ENCODE peak calls at places on chromosomes 4 and X, in nine cellular contexts. One of them, this sample, is unnamed.

GRCh38 chr4:87979810-87980209 is 4.3 kb downstream of the SPP1 start:
- DNase-seq in GM23338: no peak
- DNase-seq in posterior vena cava: no peak
- DNase-seq in substantia nigra: no peak
- DNase-seq in glutamatergic neuron: no peak
- DNase-seq in CD4-positive, alpha-beta T cell: no peak
- DNase-seq in NCI-H1694: no peak
- DNase-seq in iris pigment epithelial cell: no peak
- DNase-seq in C1 segment of cervical spinal cord: no peak
- DNase-seq in this sample: no peak

GRCh38 chrX:65203545-65203944 is 227.3 kb upstream of the ZC4H2 start:
- DNase-seq in GM23338: no peak
- DNase-seq in posterior vena cava: no peak
- DNase-seq in substantia nigra: no peak
- DNase-seq in glutamatergic neuron: no peak
- DNase-seq in CD4-positive, alpha-beta T cell: no peak
- DNase-seq in NCI-H1694: no peak
- DNase-seq in iris pigment epithelial cell: no peak
- DNase-seq in C1 segment of cervical spinal cord: no peak
- DNase-seq in this sample: no peak

GRCh38 chrX:81174286-81174685 is 27.4 kb downstream of the HMGN5 start:
- DNase-seq in GM23338: peak; percentile 24
- DNase-seq in posterior vena cava: no peak
- DNase-seq in substantia nigra: no peak
- DNase-seq in glutamatergic neuron: no peak
- DNase-seq in CD4-positive, alpha-beta T cell: no peak
- DNase-seq in NCI-H1694: peak; percentile 0
- DNase-seq in iris pigment epithelial cell: peak; percentile 24
- DNase-seq in C1 segment of cervical spinal cord: no peak
- DNase-seq in this sample: no peak

GRCh38 chr4:151117371-151117962 is 18.0 kb downstream of the RPS3A start:
- DNase-seq in GM23338: peak; percentile 88
- DNase-seq in posterior vena cava: no peak
- DNase-seq in substantia nigra: no peak
- DNase-seq in glutamatergic neuron: peak; percentile 66
- DNase-seq in CD4-positive, alpha-beta T cell: peak; percentile 45
- DNase-seq in NCI-H1694: peak; percentile 69
- DNase-seq in iris pigment epithelial cell: peak; percentile 72
- DNase-seq in C1 segment of cervical spinal cord: peak; percentile 2
- DNase-seq in this sample: no peak

GRCh38 chr4:8938623-8939022 is 67.0 kb upstream of the HMX1 start:
- DNase-seq in GM23338: no peak
- DNase-seq in posterior vena cava: no peak
- DNase-seq in substantia nigra: no peak
- DNase-seq in glutamatergic neuron: no peak
- DNase-seq in CD4-positive, alpha-beta T cell: no peak
- DNase-seq in NCI-H1694: no peak
- DNase-seq in iris pigment epithelial cell: no peak
- DNase-seq in C1 segment of cervical spinal cord: no peak
- DNase-seq in this sample: no peak

GRCh38 chr4:19301527-19301926 is 950.2 kb upstream of the SLIT2 start:
- DNase-seq in GM23338: peak; percentile 23
- DNase-seq in posterior vena cava: no peak
- DNase-seq in substantia nigra: no peak
- DNase-seq in glutamatergic neuron: no peak
- DNase-seq in CD4-positive, alpha-beta T cell: no peak
- DNase-seq in NCI-H1694: no peak
- DNase-seq in iris pigment epithelial cell: peak; percentile 28
- DNase-seq in C1 segment of cervical spinal cord: no peak
- DNase-seq in this sample: no peak

GRCh38 chrX:11386001-11386523 is 92.8 kb downstream of the AMELX start:
- DNase-seq in GM23338: no peak
- DNase-seq in posterior vena cava: no peak
- DNase-seq in substantia nigra: no peak
- DNase-seq in glutamatergic neuron: no peak
- DNase-seq in CD4-positive, alpha-beta T cell: no peak
- DNase-seq in NCI-H1694: no peak
- DNase-seq in iris pigment epithelial cell: peak; percentile 76
- DNase-seq in C1 segment of cervical spinal cord: no peak
- DNase-seq in this sample: no peak

GRCh38 chrX:12080265-12080664 is 58.0 kb upstream of the FRMPD4 start:
- DNase-seq in GM23338: peak; percentile 72
- DNase-seq in posterior vena cava: no peak
- DNase-seq in substantia nigra: no peak
- DNase-seq in glutamatergic neuron: no peak
- DNase-seq in CD4-positive, alpha-beta T cell: no peak
- DNase-seq in NCI-H1694: peak; percentile 0
- DNase-seq in iris pigment epithelial cell: peak; percentile 40
- DNase-seq in C1 segment of cervical spinal cord: no peak
- DNase-seq in this sample: no peak

GRCh38 chr4:155772459-155773195 is 13.8 kb downstream of the GUCY1B1 start:
- DNase-seq in GM23338: peak; percentile 71
- DNase-seq in posterior vena cava: no peak
- DNase-seq in substantia nigra: no peak
- DNase-seq in glutamatergic neuron: no peak
- DNase-seq in CD4-positive, alpha-beta T cell: no peak
- DNase-seq in NCI-H1694: no peak
- DNase-seq in iris pigment epithelial cell: no peak
- DNase-seq in C1 segment of cervical spinal cord: no peak
- DNase-seq in this sample: no peak

GRCh38 chrX:77622672-77623071 is 163.3 kb downstream of the ATRX start:
- DNase-seq in GM23338: no peak
- DNase-seq in posterior vena cava: no peak
- DNase-seq in substantia nigra: no peak
- DNase-seq in glutamatergic neuron: no peak
- DNase-seq in CD4-positive, alpha-beta T cell: no peak
- DNase-seq in NCI-H1694: no peak
- DNase-seq in iris pigment epithelial cell: no peak
- DNase-seq in C1 segment of cervical spinal cord: no peak
- DNase-seq in this sample: no peak

GRCh38 chr4:152572417-152573086 is 36.7 kb upstream of the FBXW7 start:
- DNase-seq in GM23338: no peak
- DNase-seq in posterior vena cava: no peak
- DNase-seq in substantia nigra: no peak
- DNase-seq in glutamatergic neuron: no peak
- DNase-seq in CD4-positive, alpha-beta T cell: no peak
- DNase-seq in NCI-H1694: no peak
- DNase-seq in iris pigment epithelial cell: peak; percentile 86
- DNase-seq in C1 segment of cervical spinal cord: no peak
- DNase-seq in this sample: no peak

GRCh38 chrX:74179071-74179470 is 124.9 kb upstream of the ZCCHC13 start:
- DNase-seq in GM23338: no peak
- DNase-seq in posterior vena cava: no peak
- DNase-seq in substantia nigra: no peak
- DNase-seq in glutamatergic neuron: no peak
- DNase-seq in CD4-positive, alpha-beta T cell: no peak
- DNase-seq in NCI-H1694: no peak
- DNase-seq in iris pigment epithelial cell: peak; percentile 63
- DNase-seq in C1 segment of cervical spinal cord: no peak
- DNase-seq in this sample: no peak

GRCh38 chr4:76709454-76709853 is 188.5 kb downstream of the SOWAHB start:
- DNase-seq in GM23338: no peak
- DNase-seq in posterior vena cava: no peak
- DNase-seq in substantia nigra: no peak
- DNase-seq in glutamatergic neuron: no peak
- DNase-seq in CD4-positive, alpha-beta T cell: no peak
- DNase-seq in NCI-H1694: no peak
- DNase-seq in iris pigment epithelial cell: peak; percentile 44
- DNase-seq in C1 segment of cervical spinal cord: no peak
- DNase-seq in this sample: no peak

GRCh38 chrX:29359276-29359675 is 772.0 kb downstream of the IL1RAPL1 start:
- DNase-seq in GM23338: no peak
- DNase-seq in posterior vena cava: no peak
- DNase-seq in substantia nigra: no peak
- DNase-seq in glutamatergic neuron: no peak
- DNase-seq in CD4-positive, alpha-beta T cell: no peak
- DNase-seq in NCI-H1694: no peak
- DNase-seq in iris pigment epithelial cell: no peak
- DNase-seq in C1 segment of cervical spinal cord: no peak
- DNase-seq in this sample: no peak

GRCh38 chr4:169115897-169116254 is 105.8 kb upstream of the CBR4 start:
- DNase-seq in GM23338: peak; percentile 27
- DNase-seq in posterior vena cava: no peak
- DNase-seq in substantia nigra: no peak
- DNase-seq in glutamatergic neuron: no peak
- DNase-seq in CD4-positive, alpha-beta T cell: no peak
- DNase-seq in NCI-H1694: no peak
- DNase-seq in iris pigment epithelial cell: peak; percentile 98
- DNase-seq in C1 segment of cervical spinal cord: no peak
- DNase-seq in this sample: no peak

GRCh38 chr4:118921736-118922135 is 33.1 kb downstream of the SYNPO2 start:
- DNase-seq in GM23338: no peak
- DNase-seq in posterior vena cava: no peak
- DNase-seq in substantia nigra: no peak
- DNase-seq in glutamatergic neuron: no peak
- DNase-seq in CD4-positive, alpha-beta T cell: no peak
- DNase-seq in NCI-H1694: no peak
- DNase-seq in iris pigment epithelial cell: no peak
- DNase-seq in C1 segment of cervical spinal cord: no peak
- DNase-seq in this sample: no peak

GRCh38 chr4:41452484-41453225 is 85.3 kb upstream of the LIMCH1 start:
- DNase-seq in GM23338: no peak
- DNase-seq in posterior vena cava: no peak
- DNase-seq in substantia nigra: no peak
- DNase-seq in glutamatergic neuron: no peak
- DNase-seq in CD4-positive, alpha-beta T cell: no peak
- DNase-seq in NCI-H1694: no peak
- DNase-seq in iris pigment epithelial cell: no peak
- DNase-seq in C1 segment of cervical spinal cord: no peak
- DNase-seq in this sample: no peak

GRCh38 chrX:13013353-13014110 is 30.9 kb downstream of the FAM9C start:
- DNase-seq in GM23338: no peak
- DNase-seq in posterior vena cava: no peak
- DNase-seq in substantia nigra: no peak
- DNase-seq in glutamatergic neuron: no peak
- DNase-seq in CD4-positive, alpha-beta T cell: no peak
- DNase-seq in NCI-H1694: no peak
- DNase-seq in iris pigment epithelial cell: peak; percentile 52
- DNase-seq in C1 segment of cervical spinal cord: no peak
- DNase-seq in this sample: no peak

GRCh38 chr4:157832596-157832995 is 340.2 kb downstream of the GASK1B start:
- DNase-seq in GM23338: no peak
- DNase-seq in posterior vena cava: no peak
- DNase-seq in substantia nigra: no peak
- DNase-seq in glutamatergic neuron: no peak
- DNase-seq in CD4-positive, alpha-beta T cell: no peak
- DNase-seq in NCI-H1694: no peak
- DNase-seq in iris pigment epithelial cell: no peak
- DNase-seq in C1 segment of cervical spinal cord: no peak
- DNase-seq in this sample: no peak

GRCh38 chr4:128462104-128462783 is 174.6 kb upstream of the PGRMC2 start:
- DNase-seq in GM23338: no peak
- DNase-seq in posterior vena cava: no peak
- DNase-seq in substantia nigra: no peak
- DNase-seq in glutamatergic neuron: no peak
- DNase-seq in CD4-positive, alpha-beta T cell: no peak
- DNase-seq in NCI-H1694: no peak
- DNase-seq in iris pigment epithelial cell: no peak
- DNase-seq in C1 segment of cervical spinal cord: no peak
- DNase-seq in this sample: no peak

GRCh38 chr4:7295917-7296660 is 103.8 kb downstream of the SORCS2 start:
- DNase-seq in GM23338: peak; percentile 21
- DNase-seq in posterior vena cava: no peak
- DNase-seq in substantia nigra: peak; percentile 57
- DNase-seq in glutamatergic neuron: peak; percentile 57
- DNase-seq in CD4-positive, alpha-beta T cell: no peak
- DNase-seq in NCI-H1694: no peak
- DNase-seq in iris pigment epithelial cell: peak; percentile 36
- DNase-seq in C1 segment of cervical spinal cord: peak; percentile 77
- DNase-seq in this sample: peak; percentile 61

GRCh38 chr4:105196523-105197145 is 50.0 kb downstream of the TET2 start:
- DNase-seq in GM23338: peak; percentile 36
- DNase-seq in posterior vena cava: no peak
- DNase-seq in substantia nigra: no peak
- DNase-seq in glutamatergic neuron: no peak
- DNase-seq in CD4-positive, alpha-beta T cell: no peak
- DNase-seq in NCI-H1694: no peak
- DNase-seq in iris pigment epithelial cell: peak; percentile 50
- DNase-seq in C1 segment of cervical spinal cord: no peak
- DNase-seq in this sample: no peak

GRCh38 chrX:45011131-45011530 is 138.1 kb downstream of the KDM6A start:
- DNase-seq in GM23338: no peak
- DNase-seq in posterior vena cava: no peak
- DNase-seq in substantia nigra: no peak
- DNase-seq in glutamatergic neuron: no peak
- DNase-seq in CD4-positive, alpha-beta T cell: no peak
- DNase-seq in NCI-H1694: no peak
- DNase-seq in iris pigment epithelial cell: peak; percentile 85
- DNase-seq in C1 segment of cervical spinal cord: no peak
- DNase-seq in this sample: no peak

GRCh38 chr4:3294401-3295241 is 1.8 kb downstream of the RGS12 start:
- DNase-seq in GM23338: no peak
- DNase-seq in posterior vena cava: no peak
- DNase-seq in substantia nigra: no peak
- DNase-seq in glutamatergic neuron: no peak
- DNase-seq in CD4-positive, alpha-beta T cell: no peak
- DNase-seq in NCI-H1694: no peak
- DNase-seq in iris pigment epithelial cell: no peak
- DNase-seq in C1 segment of cervical spinal cord: no peak
- DNase-seq in this sample: peak; percentile 69

GRCh38 chr4:73064536-73064935 is 5.0 kb downstream of the COX18 start:
- DNase-seq in GM23338: no peak
- DNase-seq in posterior vena cava: no peak
- DNase-seq in substantia nigra: no peak
- DNase-seq in glutamatergic neuron: no peak
- DNase-seq in CD4-positive, alpha-beta T cell: no peak
- DNase-seq in NCI-H1694: no peak
- DNase-seq in iris pigment epithelial cell: no peak
- DNase-seq in C1 segment of cervical spinal cord: no peak
- DNase-seq in this sample: no peak

GRCh38 chr4:126191536-126191935 is 876.8 kb downstream of the FAT4 start:
- DNase-seq in GM23338: no peak
- DNase-seq in posterior vena cava: no peak
- DNase-seq in substantia nigra: no peak
- DNase-seq in glutamatergic neuron: no peak
- DNase-seq in CD4-positive, alpha-beta T cell: no peak
- DNase-seq in NCI-H1694: no peak
- DNase-seq in iris pigment epithelial cell: no peak
- DNase-seq in C1 segment of cervical spinal cord: no peak
- DNase-seq in this sample: no peak

GRCh38 chr4:181364504-181364903 is 878.7 kb upstream of the TENM3 start:
- DNase-seq in GM23338: no peak
- DNase-seq in posterior vena cava: no peak
- DNase-seq in substantia nigra: no peak
- DNase-seq in glutamatergic neuron: no peak
- DNase-seq in CD4-positive, alpha-beta T cell: no peak
- DNase-seq in NCI-H1694: no peak
- DNase-seq in iris pigment epithelial cell: peak; percentile 4
- DNase-seq in C1 segment of cervical spinal cord: no peak
- DNase-seq in this sample: no peak

GRCh38 chr4:23888421-23889319 is 1.2 kb downstream of the PPARGC1A start:
- DNase-seq in GM23338: peak; percentile 21
- DNase-seq in posterior vena cava: no peak
- DNase-seq in substantia nigra: no peak
- DNase-seq in glutamatergic neuron: no peak
- DNase-seq in CD4-positive, alpha-beta T cell: no peak
- DNase-seq in NCI-H1694: no peak
- DNase-seq in iris pigment epithelial cell: peak; percentile 37
- DNase-seq in C1 segment of cervical spinal cord: peak; percentile 23
- DNase-seq in this sample: no peak

GRCh38 chr4:112514449-112515277 is 1.3 kb downstream of the NEUROG2 start:
- DNase-seq in GM23338: peak; percentile 65
- DNase-seq in posterior vena cava: no peak
- DNase-seq in substantia nigra: no peak
- DNase-seq in glutamatergic neuron: peak; percentile 86
- DNase-seq in CD4-positive, alpha-beta T cell: no peak
- DNase-seq in NCI-H1694: peak; percentile 51
- DNase-seq in iris pigment epithelial cell: peak; percentile 11
- DNase-seq in C1 segment of cervical spinal cord: no peak
- DNase-seq in this sample: no peak

GRCh38 chr4:79682161-79682560 is 274.1 kb upstream of the GK2 start:
- DNase-seq in GM23338: no peak
- DNase-seq in posterior vena cava: no peak
- DNase-seq in substantia nigra: no peak
- DNase-seq in glutamatergic neuron: no peak
- DNase-seq in CD4-positive, alpha-beta T cell: no peak
- DNase-seq in NCI-H1694: no peak
- DNase-seq in iris pigment epithelial cell: peak; percentile 34
- DNase-seq in C1 segment of cervical spinal cord: no peak
- DNase-seq in this sample: no peak

GRCh38 chr4:19880205-19880604 is 371.5 kb upstream of the SLIT2 start:
- DNase-seq in GM23338: no peak
- DNase-seq in posterior vena cava: no peak
- DNase-seq in substantia nigra: no peak
- DNase-seq in glutamatergic neuron: no peak
- DNase-seq in CD4-positive, alpha-beta T cell: no peak
- DNase-seq in NCI-H1694: no peak
- DNase-seq in iris pigment epithelial cell: no peak
- DNase-seq in C1 segment of cervical spinal cord: no peak
- DNase-seq in this sample: no peak

This sample was measured in kidney.